ENCODE peak calls at places on chromosomes 3 and 15, in seven cellular contexts. One of them, this sample, is unnamed.

GRCh38 chr15:100751585-100751984 is 128.0 kb upstream of the ALDH1A3 start:
- DNase-seq in neuronal stem cell: no peak
- DNase-seq in IMR-90: no peak
- DNase-seq in mesendoderm: no peak
- DNase-seq in trophoblast cell: no peak
- DNase-seq in mesenchymal stem cell: no peak
- DNase-seq in H1: no peak
- DNase-seq in this sample: no peak

GRCh38 chr3:2838533-2839157 is 271.5 kb downstream of the IL5RA start:
- DNase-seq in neuronal stem cell: no peak
- DNase-seq in IMR-90: no peak
- DNase-seq in mesendoderm: no peak
- DNase-seq in trophoblast cell: no peak
- DNase-seq in mesenchymal stem cell: no peak
- DNase-seq in H1: no peak
- DNase-seq in this sample: no peak

GRCh38 chr15:50353251-50353998 is 1.6 kb downstream of the GABPB1 start:
- DNase-seq in neuronal stem cell: no peak
- DNase-seq in IMR-90: peak
- DNase-seq in mesendoderm: no peak
- DNase-seq in trophoblast cell: peak
- DNase-seq in mesenchymal stem cell: peak
- DNase-seq in H1: no peak
- DNase-seq in this sample: no peak

GRCh38 chr3:135784557-135784956 is 181.0 kb upstream of the PPP2R3A start:
- DNase-seq in neuronal stem cell: no peak
- DNase-seq in IMR-90: no peak
- DNase-seq in mesendoderm: no peak
- DNase-seq in trophoblast cell: no peak
- DNase-seq in mesenchymal stem cell: no peak
- DNase-seq in H1: no peak
- DNase-seq in this sample: no peak

GRCh38 chr3:170606675-170607074 is 20.8 kb upstream of the SLC7A14 start:
- DNase-seq in neuronal stem cell: no peak
- DNase-seq in IMR-90: peak
- DNase-seq in mesendoderm: no peak
- DNase-seq in trophoblast cell: no peak
- DNase-seq in mesenchymal stem cell: no peak
- DNase-seq in H1: no peak
- DNase-seq in this sample: no peak

GRCh38 chr3:140941434-140942220 is at the start of gene SLC25A36:
- DNase-seq in neuronal stem cell: peak
- DNase-seq in IMR-90: peak
- DNase-seq in mesendoderm: peak
- DNase-seq in trophoblast cell: peak
- DNase-seq in mesenchymal stem cell: peak
- DNase-seq in H1: peak
- DNase-seq in this sample: peak

GRCh38 chr3:61613666-61614065 is 52.3 kb downstream of the PTPRG start:
- DNase-seq in neuronal stem cell: no peak
- DNase-seq in IMR-90: no peak
- DNase-seq in mesendoderm: no peak
- DNase-seq in trophoblast cell: no peak
- DNase-seq in mesenchymal stem cell: no peak
- DNase-seq in H1: no peak
- DNase-seq in this sample: no peak

GRCh38 chr3:69739204-69740102 is at the start of gene MITF:
- DNase-seq in neuronal stem cell: peak
- DNase-seq in IMR-90: peak
- DNase-seq in mesendoderm: peak
- DNase-seq in trophoblast cell: peak
- DNase-seq in mesenchymal stem cell: peak
- DNase-seq in H1: peak
- DNase-seq in this sample: peak

GRCh38 chr15:29083161-29083560 is 186.5 kb downstream of the NSMCE3 start:
- DNase-seq in neuronal stem cell: no peak
- DNase-seq in IMR-90: no peak
- DNase-seq in mesendoderm: no peak
- DNase-seq in trophoblast cell: peak
- DNase-seq in mesenchymal stem cell: no peak
- DNase-seq in H1: no peak
- DNase-seq in this sample: no peak

GRCh38 chr15:40058476-40059140 is 19.6 kb upstream of the SRP14 start:
- DNase-seq in neuronal stem cell: no peak
- DNase-seq in IMR-90: peak
- DNase-seq in mesendoderm: no peak
- DNase-seq in trophoblast cell: no peak
- DNase-seq in mesenchymal stem cell: peak
- DNase-seq in H1: no peak
- DNase-seq in this sample: peak

DNA sequence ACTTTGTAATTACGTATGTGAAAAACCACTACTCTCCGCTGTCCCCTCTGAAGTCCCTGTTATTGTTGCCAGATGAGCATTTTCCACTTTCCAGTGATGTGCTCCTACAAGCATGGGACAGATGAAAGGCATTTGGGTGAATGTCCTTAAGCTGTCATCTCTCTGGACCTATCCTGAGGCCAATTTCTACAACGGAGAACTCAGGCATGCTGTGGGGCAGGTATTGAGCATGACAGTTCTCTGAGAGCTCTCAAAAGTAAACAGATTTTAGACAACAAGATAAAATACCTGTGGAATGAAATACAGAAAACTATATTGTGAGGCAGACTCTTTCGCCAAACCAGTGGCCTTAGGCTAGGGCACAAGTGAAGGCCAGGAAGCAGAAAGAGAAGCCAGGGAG is 656.5 kb upstream of the NR2F2 start:
- DNase-seq in neuronal stem cell: no peak
- DNase-seq in IMR-90: no peak
- DNase-seq in mesendoderm: no peak
- DNase-seq in trophoblast cell: peak
- DNase-seq in mesenchymal stem cell: no peak
- DNase-seq in H1: no peak
- DNase-seq in this sample: no peak
- H4K8ac ChIP-seq in neuronal stem cell: no peak
- H4K8ac ChIP-seq in IMR-90: no peak
- H4K8ac ChIP-seq in mesendoderm: no peak
- H4K8ac ChIP-seq in trophoblast cell: no peak
- H4K8ac ChIP-seq in mesenchymal stem cell: no peak
- H4K8ac ChIP-seq in H1: no peak
- H4K8ac ChIP-seq in this sample: no peak

GRCh38 chr3:162368377-162368776 is 871.8 kb downstream of the OTOL1 start:
- DNase-seq in neuronal stem cell: no peak
- DNase-seq in IMR-90: no peak
- DNase-seq in mesendoderm: no peak
- DNase-seq in trophoblast cell: no peak
- DNase-seq in mesenchymal stem cell: peak
- DNase-seq in H1: no peak
- DNase-seq in this sample: no peak
- H3K18ac ChIP-seq in neuronal stem cell: no peak
- H3K18ac ChIP-seq in IMR-90: peak
- H3K18ac ChIP-seq in mesendoderm: no peak
- H3K18ac ChIP-seq in trophoblast cell: no peak
- H3K18ac ChIP-seq in mesenchymal stem cell: no peak
- H3K18ac ChIP-seq in H1: no peak
- H3K18ac ChIP-seq in this sample: no peak

GRCh38 chr15:59327942-59328341 is 44.7 kb downstream of the MYO1E start:
- DNase-seq in neuronal stem cell: no peak
- DNase-seq in IMR-90: no peak
- DNase-seq in mesendoderm: no peak
- DNase-seq in trophoblast cell: no peak
- DNase-seq in mesenchymal stem cell: no peak
- DNase-seq in H1: no peak
- DNase-seq in this sample: no peak
- H4K8ac ChIP-seq in neuronal stem cell: no peak
- H4K8ac ChIP-seq in IMR-90: no peak
- H4K8ac ChIP-seq in mesendoderm: no peak
- H4K8ac ChIP-seq in trophoblast cell: no peak
- H4K8ac ChIP-seq in mesenchymal stem cell: no peak
- H4K8ac ChIP-seq in H1: no peak
- H4K8ac ChIP-seq in this sample: no peak

GRCh38 chr15:67549736-67550135 is 7.2 kb downstream of the MAP2K5 start:
- DNase-seq in neuronal stem cell: no peak
- DNase-seq in IMR-90: peak
- DNase-seq in mesendoderm: no peak
- DNase-seq in trophoblast cell: no peak
- DNase-seq in mesenchymal stem cell: no peak
- DNase-seq in H1: no peak
- DNase-seq in this sample: no peak
- H3K18ac ChIP-seq in neuronal stem cell: no peak
- H3K18ac ChIP-seq in IMR-90: no peak
- H3K18ac ChIP-seq in mesendoderm: no peak
- H3K18ac ChIP-seq in trophoblast cell: no peak
- H3K18ac ChIP-seq in mesenchymal stem cell: no peak
- H3K18ac ChIP-seq in H1: no peak
- H3K18ac ChIP-seq in this sample: no peak

This sample was measured in H9.